ENCODE peak calls at places on chromosomes 4 and X, in eight cellular contexts. S is NCI-H2081; J is stimulated activated CD4-positive, alpha-beta T cell treated with anti-CD3 and anti-CD28 coated beads, Interleukin-12 subunit alpha, Interleukin-12 subunit beta, amount 100 ng/mL, for 48 hours; A is fibroblast of lung; K is natural killer cell; D is RWPE1; L is sciatic nerve; O is endothelial cell. Z is an unnamed sample.
A peak's percentile ranks its signal among the peaks of the same experiment; 100 is the strongest.

GRCh38 chr4:147289181-147289580 is 191.7 kb upstream of the EDNRA start:
- DNase-seq in S (no peak), J (no peak), A (no peak), K (no peak), D (no peak), L (no peak), O (no peak), Z (no peak)

GRCh38 chr4:102344520-102344954 is 745 bp downstream of the SLC39A8 start:
- DNase-seq in S (no peak), J (peak; percentile 49), A (peak; percentile 69), K (peak; percentile 72), D (peak; percentile 61), L (peak; percentile 75), O (peak; percentile 61), Z (peak; percentile 95)

GRCh38 chr4:24855741-24856140 is 57.1 kb downstream of the CCDC149 start:
- DNase-seq in S (no peak), J (no peak), A (no peak), K (no peak), D (no peak), L (no peak), O (no peak), Z (no peak)

GRCh38 chrX:149074429-149074828 is 430.7 kb downstream of the IDS start:
- DNase-seq in S (no peak), J (no peak), A (peak; percentile 9), K (no peak), D (no peak), L (peak; percentile 61), O (no peak), Z (no peak)

GRCh38 chr4:52824603-52825310 is 37.4 kb upstream of the RASL11B start:
- DNase-seq in S (no peak), J (no peak), A (peak; percentile 75), K (no peak), D (no peak), L (no peak), O (no peak), Z (no peak)

GRCh38 chrX:38220024-38220935 is at the start of gene SRPX:
- DNase-seq in S (peak; percentile 1), J (no peak), A (peak; percentile 56), K (no peak), D (peak; percentile 30), L (peak; percentile 65), O (peak; percentile 38), Z (peak; percentile 41)

GRCh38 chrX:19332983-19333382 is 10.7 kb upstream of the PDHA1 start:
- DNase-seq in S (peak; percentile 38), J (no peak), A (peak; percentile 10), K (no peak), D (no peak), L (no peak), O (no peak), Z (no peak)

GRCh38 chr4:78956979-78957378 is 17.7 kb upstream of the PAQR3 start:
- DNase-seq in S (no peak), J (no peak), A (peak; percentile 9), K (no peak), D (no peak), L (no peak), O (no peak), Z (no peak)

GRCh38 chr4:177177446-177178160 is 132.1 kb upstream of the NEIL3 start:
- DNase-seq in S (no peak), J (no peak), A (peak; percentile 60), K (no peak), D (no peak), L (no peak), O (no peak), Z (no peak)

Z was measured in erythroblast.